ENCODE peak calls at places on chromosomes 1 and 21, in four cellular contexts. D is AG09309, S is left ventricle myocardium inferior, T is GM12864. E is an unnamed sample.
A peak's percentile ranks its signal among the peaks of the same experiment; 100 is the strongest.

GRCh38 chr1:28950006-28950405 is 35.6 kb downstream of the EPB41 start:
- DNase-seq in D (no peak), S (no peak), T (no peak), E (no peak)

GRCh38 chr1:19484793-19485361 is 462 bp downstream of the CAPZB start:
- DNase-seq in D (no peak), S (no peak), T (no peak), E (no peak)

GRCh38 chr1:60908159-60908558 is 174.2 kb upstream of the NFIA start:
- DNase-seq in D (no peak), S (no peak), T (no peak), E (no peak)

GRCh38 chr1:8962812-8963669 is 17.4 kb downstream of the CA6 start:
- DNase-seq in D (no peak), S (peak; percentile 20), T (peak; percentile 29), E (peak; percentile 78)

GRCh38 chr1:97827887-97828286 is 92.9 kb downstream of the DPYD start:
- DNase-seq in D (no peak), S (no peak), T (no peak), E (peak; percentile 43)

GRCh38 chr1:97593192-97593591 is 327.6 kb downstream of the DPYD start:
- DNase-seq in D (no peak), S (no peak), T (no peak), E (no peak)

GRCh38 chr1:69167876-69168275 is 399.8 kb upstream of the LRRC7 start:
- DNase-seq in D (no peak), S (no peak), T (no peak), E (no peak)

GRCh38 chr1:175757381-175758015 is 14.1 kb upstream of the TNR start:
- DNase-seq in D (no peak), S (no peak), T (no peak), E (peak; percentile 69)

GRCh38 chr1:118488776-118489175 is 303.7 kb upstream of the SPAG17 start:
- DNase-seq in D (no peak), S (no peak), T (no peak), E (no peak)

GRCh38 chr21:35138665-35139381 is 89.7 kb upstream of the RUNX1 start:
- DNase-seq in D (no peak), S (no peak), T (peak; percentile 13), E (peak; percentile 44)

GRCh38 chr21:32516729-32517649 is 68.3 kb downstream of the TCP10L start:
- DNase-seq in D (peak; percentile 90), S (no peak), T (no peak), E (no peak)

GRCh38 chr1:4263699-4264098 is 363.6 kb upstream of the C1orf174 start:
- DNase-seq in D (no peak), S (no peak), T (no peak), E (no peak)

GRCh38 chr1:234553241-234554156 is 56.5 kb downstream of the IRF2BP2 start:
- DNase-seq in D (peak; percentile 86), S (no peak), T (no peak), E (no peak)

GRCh38 chr1:226223786-226224244 is 351 bp downstream of the MIXL1 start:
- DNase-seq in D (no peak), S (no peak), T (no peak), E (peak; percentile 72)

GRCh38 chr1:226223157-226223785 is at the start of gene MIXL1:
- DNase-seq in D (no peak), S (no peak), T (no peak), E (peak; percentile 45)

GRCh38 chr1:226217273-226217672 is 6.2 kb upstream of the MIXL1 start:
- DNase-seq in D (no peak), S (no peak), T (no peak), E (no peak)

GRCh38 chr1:226222686-226223085 is 778 bp upstream of the MIXL1 start:
- DNase-seq in D (no peak), S (no peak), T (no peak), E (no peak)

DNA sequence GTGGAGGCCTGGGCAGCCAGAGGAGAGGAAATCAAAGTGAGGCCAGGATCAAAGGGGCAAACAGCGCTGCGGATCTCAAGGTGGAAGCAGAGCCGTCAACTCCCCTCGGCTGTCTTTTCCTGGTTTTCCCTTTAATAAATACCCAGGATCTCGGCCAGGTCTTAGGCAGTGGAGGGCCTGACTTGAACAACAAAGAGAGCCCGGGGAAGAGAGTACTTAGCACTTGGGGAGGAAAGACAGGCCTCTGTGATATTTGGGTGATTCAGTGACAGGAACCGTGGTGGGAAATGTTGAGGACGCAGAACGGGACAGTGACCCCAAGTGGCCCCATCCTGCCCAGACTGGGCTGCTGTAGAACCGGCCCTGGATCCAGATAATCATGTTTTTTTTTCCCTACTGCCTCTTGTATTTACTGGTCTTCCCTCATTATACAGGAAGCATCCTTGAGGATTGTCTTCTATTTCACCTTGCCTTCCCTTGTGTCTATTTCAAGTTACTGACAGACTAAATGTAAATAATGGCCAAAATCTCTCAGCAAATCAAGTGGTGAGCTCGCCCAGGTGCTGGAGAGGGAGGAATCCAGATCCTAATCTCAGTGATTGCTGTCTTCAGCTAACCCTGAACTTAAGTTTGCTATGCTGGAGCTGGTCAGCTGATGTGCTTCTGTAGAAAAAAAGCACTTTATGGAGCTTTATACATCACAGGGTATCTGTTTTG is 2.8 kb upstream of the MIXL1 start:
- DNase-seq in D (no peak), S (no peak), T (no peak), E (no peak)
- TF ChIP-seq CTCF in D (no peak), S (no peak), T (no peak), E (no peak)

GRCh38 chr21:24514081-24514733 is 1093.1 kb downstream of the MRPL39 start:
- DNase-seq in D (no peak), S (no peak), T (no peak), E (no peak)
- TF ChIP-seq CTCF in D (no peak), S (peak; percentile 62), T (peak; percentile 28), E (peak; percentile 41)

GRCh38 chr1:163128282-163128681 is 59.1 kb downstream of the RGS4 start:
- DNase-seq in D (no peak), S (no peak), T (no peak), E (no peak)
- TF ChIP-seq CTCF in D (no peak), S (no peak), T (no peak), E (no peak)

DNA sequence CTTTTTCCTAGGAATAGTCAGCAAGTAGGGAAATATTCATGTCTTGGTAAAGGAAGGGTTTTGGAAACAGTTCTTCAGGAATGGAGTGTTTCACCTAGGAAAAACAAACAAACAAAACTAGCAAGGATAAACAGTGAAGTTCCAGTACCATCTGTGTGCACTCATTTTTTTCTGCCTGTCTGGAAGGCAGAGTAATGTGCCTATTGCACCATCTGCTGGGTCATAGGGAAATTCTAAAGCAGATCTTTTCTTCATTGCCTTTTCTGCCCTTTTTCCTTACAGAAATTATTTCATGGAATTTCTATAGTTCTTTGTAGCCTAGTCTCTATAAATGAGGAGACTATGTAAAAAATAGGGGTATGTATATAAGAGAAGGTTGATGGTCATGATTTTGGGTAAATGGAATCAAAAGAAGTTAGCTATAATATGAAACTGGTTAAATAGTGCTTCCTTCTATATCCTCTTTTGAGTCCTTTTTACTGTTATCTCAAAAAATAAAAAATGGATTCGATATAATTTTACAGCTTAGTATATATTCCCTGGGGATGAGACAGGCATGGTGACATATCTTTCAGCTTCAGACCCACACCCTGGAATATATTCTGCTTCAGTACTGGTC is 3.4 kb upstream of the HRNR start:
- DNase-seq in D (peak; percentile 3), S (no peak), T (no peak), E (no peak)
- TF ChIP-seq CTCF in D (peak; percentile 30), S (peak; percentile 32), T (no peak), E (no peak)

GRCh38 chr21:40186036-40186435 is 318.8 kb downstream of the PCP4 start:
- DNase-seq in D (peak; percentile 1), S (no peak), T (no peak), E (no peak)

GRCh38 chr21:40191196-40191595 is 324.0 kb downstream of the PCP4 start:
- DNase-seq in D (no peak), S (no peak), T (no peak), E (no peak)

GRCh38 chr21:40194181-40194580 is 326.9 kb downstream of the PCP4 start:
- DNase-seq in D (no peak), S (no peak), T (no peak), E (no peak)

DNA sequence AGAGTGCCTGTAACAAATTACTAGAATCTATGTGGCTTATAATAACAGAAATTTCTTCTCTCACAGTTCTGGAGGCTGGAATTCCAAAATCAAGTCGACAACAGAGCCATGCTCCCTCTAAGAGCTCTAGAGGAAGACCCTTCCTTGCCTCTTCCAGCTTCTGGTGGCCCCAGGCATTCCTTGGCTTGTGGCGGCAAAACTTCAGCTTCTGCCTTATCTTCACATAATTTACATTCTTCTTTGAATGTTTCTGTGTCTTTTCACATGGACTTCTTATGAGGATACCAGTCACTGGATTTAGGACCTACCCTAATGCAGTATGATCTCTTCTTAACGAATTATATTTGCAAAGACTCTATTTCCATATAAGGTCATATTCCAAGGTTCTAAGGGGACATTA is 324.4 kb downstream of the PCP4 start:
- DNase-seq in D (no peak), S (no peak), T (no peak), E (no peak)
- TF ChIP-seq CTCF in D (no peak), S (no peak), T (no peak), E (no peak)

DNA sequence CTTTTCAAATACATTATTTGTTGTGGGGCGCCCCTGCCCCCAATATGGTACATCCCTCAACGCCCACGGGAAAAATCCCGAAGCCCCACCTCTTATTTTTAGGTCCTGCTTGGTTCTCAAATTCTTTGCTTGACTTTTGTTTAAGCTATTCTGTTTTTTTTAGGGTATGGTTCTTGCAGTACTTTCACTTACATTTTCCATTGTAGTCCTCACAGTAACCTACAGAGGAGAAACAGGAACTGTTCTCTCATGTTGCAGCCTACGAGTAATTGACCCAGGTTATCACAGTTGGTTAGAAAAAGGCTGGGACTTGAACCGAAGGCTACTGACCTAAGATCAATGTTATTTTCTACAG is 699 bp upstream of the C21orf91 start:
- DNase-seq in D (no peak), S (no peak), T (peak; percentile 79), E (peak; percentile 78)
- TF ChIP-seq CTCF in D (no peak), S (peak; percentile 9), T (no peak), E (no peak)